ENCODE peak calls at places on chromosomes 7 and 10, in four cellular contexts. E is endothelial cell of umbilical vein, Z is lower leg skin, K is A549. X is an unnamed sample.

GRCh38 chr10:100739516-100740368 is 5.6 kb upstream of the PAX2 start:
- DNase-seq in E (no peak), Z (no peak), K (peak), X (no peak)

GRCh38 chr7:105713488-105714465 is 132.5 kb upstream of the EFCAB10 start:
- DNase-seq in E (no peak), Z (no peak), K (no peak), X (peak)

GRCh38 chr7:153401795-153402720 is 642.5 kb downstream of the ACTR3B start:
- DNase-seq in E (no peak), Z (no peak), K (no peak), X (no peak)

GRCh38 chr10:34217524-34217923 is 597.6 kb downstream of the PARD3 start:
- DNase-seq in E (no peak), Z (no peak), K (no peak), X (no peak)

GRCh38 chr10:14405076-14406065 is 74.6 kb upstream of the FRMD4A start:
- DNase-seq in E (no peak), Z (no peak), K (no peak), X (peak)

GRCh38 chr7:45400680-45401079 is 173.5 kb upstream of the ADCY1 start:
- DNase-seq in E (no peak), Z (no peak), K (no peak), X (no peak)

GRCh38 chr7:3683886-3684539 is 383.0 kb downstream of the SDK1 start:
- DNase-seq in E (no peak), Z (no peak), K (no peak), X (no peak)

GRCh38 chr10:119346063-119346835 is 138.9 kb downstream of the GRK5 start:
- DNase-seq in E (no peak), Z (no peak), K (no peak), X (no peak)

GRCh38 chr10:36880898-36881297 is 244.5 kb upstream of the ANKRD30A start:
- DNase-seq in E (peak), Z (no peak), K (peak), X (no peak)

GRCh38 chr7:154864531-154864908 is 138.4 kb downstream of the PAXIP1 start:
- DNase-seq in E (no peak), Z (no peak), K (no peak), X (no peak)

GRCh38 chr10:49534670-49535381 is 4.1 kb downstream of the ERCC6 start:
- DNase-seq in E (peak), Z (no peak), K (no peak), X (peak)

GRCh38 chr7:149626972-149627371 is 129.4 kb upstream of the ZNF746 start:
- DNase-seq in E (no peak), Z (no peak), K (no peak), X (no peak)

GRCh38 chr10:14879801-14880193 is 1.1 kb downstream of the SUV39H2 start:
- DNase-seq in E (peak), Z (no peak), K (peak), X (peak)

GRCh38 chr7:158710651-158711102 is 6.1 kb upstream of the NCAPG2 start:
- DNase-seq in E (no peak), Z (no peak), K (no peak), X (peak)

GRCh38 chr7:106257752-106258151 is 27.0 kb downstream of the NAMPT start:
- DNase-seq in E (no peak), Z (no peak), K (no peak), X (no peak)

GRCh38 chr7:146175716-146176115 is 59.1 kb downstream of the CNTNAP2 start:
- DNase-seq in E (no peak), Z (no peak), K (peak), X (no peak)

GRCh38 chr7:4667776-4668509 is 14.2 kb upstream of the FOXK1 start:
- DNase-seq in E (no peak), Z (no peak), K (no peak), X (no peak)

GRCh38 chr7:138895700-138896099 is 85.5 kb downstream of the KIAA1549 start:
- DNase-seq in E (no peak), Z (no peak), K (no peak), X (no peak)

GRCh38 chr10:25014579-25014978 is 1.4 kb downstream of the ENKUR start:
- DNase-seq in E (no peak), Z (no peak), K (no peak), X (no peak)

GRCh38 chr10:25017661-25018060 is 1.2 kb downstream of the THNSL1 start:
- DNase-seq in E (no peak), Z (no peak), K (no peak), X (no peak)

GRCh38 chr10:25015927-25016348 is at the start of gene ENKUR:
- DNase-seq in E (no peak), Z (peak), K (peak), X (peak)

GRCh38 chr10:25017247-25017590 is 807 bp downstream of the THNSL1 start:
- DNase-seq in E (no peak), Z (no peak), K (peak), X (no peak)

DNA sequence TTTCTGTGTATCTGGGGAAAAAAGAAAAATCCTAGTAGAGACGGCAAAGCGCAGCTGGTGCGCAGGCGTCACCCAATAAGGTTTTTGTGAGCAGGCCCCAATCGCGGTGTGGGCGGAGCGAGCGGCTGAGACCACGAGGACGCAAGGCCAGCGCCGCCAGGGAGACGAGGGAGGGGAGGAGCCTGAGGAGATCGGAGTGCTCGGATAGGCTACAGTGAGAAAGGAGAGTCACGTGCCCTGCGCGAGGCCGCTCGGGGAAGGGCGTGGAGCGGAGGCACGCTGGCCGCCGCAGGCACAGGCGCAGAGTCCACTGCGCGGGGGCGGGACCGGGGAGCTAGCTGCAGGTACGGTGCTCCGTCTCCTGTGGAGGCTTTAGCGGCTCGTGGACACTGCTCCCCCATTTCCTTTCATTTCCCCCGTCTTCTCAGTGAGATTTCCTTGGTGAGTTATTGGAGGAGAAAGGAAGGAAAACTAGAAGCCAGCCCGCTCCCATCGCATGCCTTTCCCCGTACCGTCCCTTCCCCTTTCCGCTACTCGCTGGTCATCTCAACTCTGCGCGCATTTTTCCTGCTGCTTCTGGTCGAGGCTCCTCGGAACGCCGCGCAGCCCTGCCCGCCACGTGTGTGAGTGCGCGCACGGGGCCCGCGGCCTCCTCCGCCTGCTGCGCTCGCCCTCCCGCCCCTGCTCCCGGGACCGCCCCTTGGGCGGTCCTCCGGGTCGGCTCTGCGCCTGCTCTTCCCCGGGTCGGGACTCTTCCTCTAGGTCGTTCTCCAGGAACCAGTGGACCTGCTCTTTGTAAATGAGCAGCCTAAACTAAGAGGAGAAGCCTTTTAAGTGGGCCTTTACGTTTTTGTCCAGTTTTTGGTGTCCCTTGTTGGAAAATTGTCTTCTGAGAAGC is at the start of gene THNSL1:
- DNase-seq in E (peak), Z (peak), K (peak), X (peak)
- TF ChIP-seq POLR2A in E (peak), Z (no peak), K (peak), X (peak)

DNA sequence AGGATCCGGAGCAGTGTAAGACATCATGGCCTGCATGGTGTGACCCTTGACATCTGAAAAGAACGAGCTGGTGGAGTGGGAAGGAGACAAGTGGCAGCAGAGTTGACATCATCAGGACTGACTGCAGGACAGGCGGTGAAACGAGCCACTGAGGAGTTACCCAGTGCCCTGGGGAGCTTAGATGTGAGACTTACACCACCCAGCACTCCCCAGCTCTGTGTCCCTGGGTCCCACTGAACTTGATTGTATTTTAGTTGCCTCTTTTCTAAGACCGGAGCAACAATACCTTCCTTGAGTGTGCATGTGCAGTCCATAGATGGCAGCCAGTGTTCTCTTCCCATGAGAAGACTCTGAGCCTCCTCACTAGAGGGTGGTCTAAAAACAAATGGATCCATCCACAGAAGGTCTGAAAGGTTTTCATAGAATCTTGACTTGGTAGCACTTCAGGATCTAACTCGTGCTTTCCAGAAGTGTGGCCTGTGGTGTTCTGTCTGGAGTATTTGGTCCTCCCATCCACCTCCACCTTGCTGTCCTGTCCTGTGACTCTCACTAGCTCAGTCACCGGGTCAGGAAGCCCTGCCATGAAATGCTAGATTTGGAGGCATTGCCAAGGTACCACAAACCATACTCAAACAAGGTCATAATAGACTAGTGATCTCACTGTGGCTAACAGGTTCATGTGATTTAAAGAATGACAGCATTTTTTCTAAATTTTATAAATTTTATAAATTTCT is 59.0 kb downstream of the IKZF1 start:
- DNase-seq in E (no peak), Z (no peak), K (no peak), X (no peak)
- TF ChIP-seq POLR2A in E (no peak), Z (no peak), K (no peak), X (no peak)

DNA sequence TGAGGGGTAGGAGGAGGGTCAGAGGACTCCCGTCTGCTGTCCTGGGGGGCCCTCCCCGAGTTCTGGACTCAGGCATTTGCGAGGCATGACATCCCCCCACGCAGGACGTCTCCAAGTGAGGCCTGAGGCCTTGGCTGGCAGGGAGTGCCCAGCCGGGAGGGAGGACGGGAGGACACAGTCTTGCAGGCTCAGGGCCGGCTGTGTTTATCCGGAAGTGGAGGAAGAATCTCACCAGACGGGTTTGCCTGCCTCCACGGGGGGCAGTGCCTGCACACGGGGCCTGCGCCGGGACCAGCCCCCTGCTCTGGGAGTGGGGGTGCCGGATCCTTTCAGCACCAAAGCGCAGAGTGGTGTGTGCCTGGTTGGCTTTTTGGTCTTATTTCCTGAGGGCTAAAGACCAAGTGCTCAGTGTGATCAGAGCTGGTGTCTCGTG is 10.9 kb downstream of the PWWP2B start:
- DNase-seq in E (peak), Z (peak), K (no peak), X (no peak)
- TF ChIP-seq POLR2A in E (no peak), Z (no peak), K (no peak), X (no peak)

DNA sequence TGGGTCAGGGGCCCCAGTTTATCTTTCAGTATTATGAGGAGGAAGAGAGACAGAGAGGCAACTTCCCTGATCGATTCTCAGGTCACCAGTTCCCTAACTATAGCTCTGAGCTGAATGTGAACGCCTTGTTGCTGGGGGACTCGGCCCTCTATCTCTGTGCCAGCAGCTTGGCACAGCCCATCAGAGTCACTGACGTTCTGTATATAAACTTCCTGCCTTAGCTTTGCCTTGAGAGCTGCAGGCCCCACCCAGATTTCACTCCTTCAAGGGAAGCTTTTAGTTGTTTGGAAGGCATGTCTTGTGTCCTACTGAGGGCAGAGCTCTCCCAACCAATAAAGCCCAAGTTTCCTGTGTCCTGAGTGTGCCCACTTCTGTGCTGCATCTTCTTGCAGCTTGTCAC is 242.5 kb upstream of the PRSS58 start:
- DNase-seq in E (no peak), Z (no peak), K (no peak), X (no peak)
- TF ChIP-seq POLR2A in E (no peak), Z (no peak), K (no peak), X (no peak)

GRCh38 chr10:28082885-28083284 is 84.0 kb upstream of the ODAD2 start:
- DNase-seq in E (no peak), Z (no peak), K (no peak), X (no peak)
- TF ChIP-seq POLR2A in E (no peak), Z (no peak), K (no peak), X (no peak)

GRCh38 chr10:72954596-72955569 is at the start of gene PLA2G12B:
- DNase-seq in E (no peak), Z (no peak), K (no peak), X (no peak)
- TF ChIP-seq POLR2A in E (no peak), Z (no peak), K (no peak), X (no peak)

GRCh38 chr10:133373104-133373624 is at the start of gene ECHS1:
- DNase-seq in E (peak), Z (peak), K (peak), X (peak)
- TF ChIP-seq POLR2A in E (peak), Z (no peak), K (peak), X (peak)

GRCh38 chr7:55467047-55467593 is 102.0 kb downstream of the LANCL2 start:
- DNase-seq in E (no peak), Z (peak), K (no peak), X (no peak)
- TF ChIP-seq POLR2A in E (no peak), Z (no peak), K (no peak), X (no peak)

DNA sequence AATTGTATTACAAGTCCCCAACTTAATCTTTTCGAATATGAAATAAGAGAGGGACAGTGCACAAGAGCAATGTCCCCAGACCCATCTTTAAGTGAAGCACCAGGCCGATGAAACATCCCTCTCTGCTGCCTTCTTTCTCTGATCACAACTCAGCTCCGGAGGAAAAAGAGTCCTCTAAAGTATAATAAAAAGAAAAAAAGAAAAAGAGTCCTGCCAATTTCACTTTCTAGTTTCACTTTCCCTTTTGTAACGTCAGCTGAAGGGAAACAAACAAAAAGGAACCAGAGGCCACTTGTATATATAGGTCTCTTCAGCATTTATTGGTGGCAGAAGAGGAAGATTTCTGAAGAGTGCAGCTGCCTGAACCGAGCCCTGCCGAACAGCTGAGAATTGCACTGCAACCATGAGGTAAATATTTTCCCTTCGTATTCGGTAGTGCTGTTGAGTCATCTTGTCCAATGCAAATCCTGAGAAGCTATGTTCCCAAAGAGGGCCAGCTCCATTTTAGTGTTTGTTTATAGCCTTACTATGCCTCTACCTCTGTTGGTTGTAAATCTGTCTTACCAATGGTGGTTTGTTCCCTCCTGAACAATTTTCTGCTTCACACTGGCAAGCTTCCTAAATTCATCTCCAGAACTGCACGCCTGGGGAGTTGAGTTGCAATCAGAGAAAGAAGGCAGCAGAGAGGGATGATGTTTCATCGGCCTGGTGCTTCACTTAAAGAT is at the start of gene IFIT2:
- DNase-seq in E (peak), Z (no peak), K (peak), X (no peak)
- TF ChIP-seq POLR2A in E (no peak), Z (no peak), K (no peak), X (no peak)

GRCh38 chr7:92108821-92109220 is 25.5 kb downstream of the CYP51A1 start:
- DNase-seq in E (no peak), Z (no peak), K (no peak), X (no peak)
- TF ChIP-seq POLR2A in E (no peak), Z (no peak), K (no peak), X (no peak)